ENCODE peak calls at places on chromosomes 13 and 19, in seven cellular contexts. One of them, this sample, is unnamed.

GRCh38 chr19:43474986-43475705 is 9.7 kb upstream of the LYPD3 start:
- DNase-seq in H9: peak
- DNase-seq in mesenchymal stem cell: peak
- DNase-seq in neuronal stem cell: peak
- DNase-seq in mesendoderm: peak
- DNase-seq in IMR-90: peak
- DNase-seq in H1: peak
- DNase-seq in this sample: peak

GRCh38 chr13:67052550-67053237 is 177.4 kb downstream of the PCDH9 start:
- DNase-seq in mesendoderm: peak
- DNase-seq in neuronal stem cell: no peak
- DNase-seq in mesenchymal stem cell: no peak
- DNase-seq in IMR-90: no peak
- DNase-seq in H9: no peak
- DNase-seq in H1: no peak
- DNase-seq in this sample: no peak

GRCh38 chr19:23512151-23512925 is 117.1 kb upstream of the ZNF91 start:
- DNase-seq in mesenchymal stem cell: no peak
- DNase-seq in neuronal stem cell: no peak
- DNase-seq in H1: no peak
- DNase-seq in mesendoderm: no peak
- DNase-seq in IMR-90: no peak
- DNase-seq in H9: no peak
- DNase-seq in this sample: peak

GRCh38 chr19:47719047-47719885 is 6.0 kb downstream of the EHD2 start:
- DNase-seq in H1: no peak
- DNase-seq in IMR-90: peak
- DNase-seq in H9: no peak
- DNase-seq in neuronal stem cell: no peak
- DNase-seq in mesenchymal stem cell: peak
- DNase-seq in mesendoderm: no peak
- DNase-seq in this sample: no peak

GRCh38 chr13:26062853-26063444 is 11.1 kb upstream of the SHISA2 start:
- DNase-seq in mesenchymal stem cell: peak
- DNase-seq in neuronal stem cell: peak
- DNase-seq in mesendoderm: peak
- DNase-seq in IMR-90: peak
- DNase-seq in H9: no peak
- DNase-seq in H1: no peak
- DNase-seq in this sample: peak

GRCh38 chr13:110034031-110034430 is 247.6 kb upstream of the IRS2 start:
- DNase-seq in neuronal stem cell: no peak
- DNase-seq in mesenchymal stem cell: no peak
- DNase-seq in mesendoderm: no peak
- DNase-seq in IMR-90: no peak
- DNase-seq in H1: no peak
- DNase-seq in H9: no peak
- DNase-seq in this sample: peak

GRCh38 chr19:1748115-1748702 is 5.1 kb upstream of the ONECUT3 start:
- DNase-seq in H1: no peak
- DNase-seq in mesenchymal stem cell: no peak
- DNase-seq in neuronal stem cell: no peak
- DNase-seq in H9: no peak
- DNase-seq in mesendoderm: no peak
- DNase-seq in IMR-90: no peak
- DNase-seq in this sample: no peak

GRCh38 chr19:50510700-50511068 is 307 bp downstream of the JOSD2 start:
- DNase-seq in H1: no peak
- DNase-seq in IMR-90: no peak
- DNase-seq in H9: no peak
- DNase-seq in mesendoderm: peak
- DNase-seq in mesenchymal stem cell: no peak
- DNase-seq in neuronal stem cell: no peak
- DNase-seq in this sample: no peak

GRCh38 chr13:79398915-79399314 is 7.1 kb downstream of the RBM26 start:
- DNase-seq in IMR-90: peak
- DNase-seq in H9: no peak
- DNase-seq in neuronal stem cell: no peak
- DNase-seq in H1: no peak
- DNase-seq in mesenchymal stem cell: no peak
- DNase-seq in mesendoderm: no peak
- DNase-seq in this sample: no peak

GRCh38 chr19:41868120-41868988 is 8.3 kb downstream of the RPS19 start:
- DNase-seq in H1: no peak
- DNase-seq in IMR-90: no peak
- DNase-seq in mesenchymal stem cell: no peak
- DNase-seq in neuronal stem cell: no peak
- DNase-seq in mesendoderm: no peak
- DNase-seq in H9: no peak
- DNase-seq in this sample: no peak

GRCh38 chr13:102877285-102877684 is 31.5 kb downstream of the ERCC5 start:
- DNase-seq in mesenchymal stem cell: peak
- DNase-seq in IMR-90: peak
- DNase-seq in neuronal stem cell: no peak
- DNase-seq in H9: no peak
- DNase-seq in H1: no peak
- DNase-seq in mesendoderm: peak
- DNase-seq in this sample: no peak

GRCh38 chr13:47417485-47417884 is 520.6 kb upstream of the HTR2A start:
- DNase-seq in H1: no peak
- DNase-seq in neuronal stem cell: no peak
- DNase-seq in H9: no peak
- DNase-seq in IMR-90: no peak
- DNase-seq in mesenchymal stem cell: no peak
- DNase-seq in mesendoderm: no peak
- DNase-seq in this sample: no peak

GRCh38 chr19:29699861-29700260 is 15.2 kb downstream of the C19orf12 start:
- DNase-seq in mesendoderm: no peak
- DNase-seq in H9: no peak
- DNase-seq in mesenchymal stem cell: no peak
- DNase-seq in neuronal stem cell: no peak
- DNase-seq in H1: no peak
- DNase-seq in IMR-90: no peak
- DNase-seq in this sample: no peak

GRCh38 chr13:24627864-24628418 is 52.3 kb upstream of the ATP12A start:
- DNase-seq in IMR-90: no peak
- DNase-seq in mesenchymal stem cell: no peak
- DNase-seq in mesendoderm: peak
- DNase-seq in H9: no peak
- DNase-seq in H1: no peak
- DNase-seq in neuronal stem cell: no peak
- DNase-seq in this sample: no peak

GRCh38 chr13:24631922-24632321 is 48.3 kb upstream of the ATP12A start:
- DNase-seq in H9: no peak
- DNase-seq in IMR-90: no peak
- DNase-seq in H1: no peak
- DNase-seq in mesenchymal stem cell: no peak
- DNase-seq in neuronal stem cell: no peak
- DNase-seq in mesendoderm: no peak
- DNase-seq in this sample: no peak

GRCh38 chr13:24630851-24631341 is 49.3 kb upstream of the ATP12A start:
- DNase-seq in H1: peak
- DNase-seq in mesenchymal stem cell: peak
- DNase-seq in mesendoderm: no peak
- DNase-seq in H9: no peak
- DNase-seq in IMR-90: peak
- DNase-seq in neuronal stem cell: peak
- DNase-seq in this sample: peak

GRCh38 chr13:24629320-24629719 is 50.9 kb upstream of the ATP12A start:
- DNase-seq in mesendoderm: no peak
- DNase-seq in neuronal stem cell: no peak
- DNase-seq in H1: no peak
- DNase-seq in IMR-90: no peak
- DNase-seq in H9: no peak
- DNase-seq in mesenchymal stem cell: peak
- DNase-seq in this sample: no peak

DNA sequence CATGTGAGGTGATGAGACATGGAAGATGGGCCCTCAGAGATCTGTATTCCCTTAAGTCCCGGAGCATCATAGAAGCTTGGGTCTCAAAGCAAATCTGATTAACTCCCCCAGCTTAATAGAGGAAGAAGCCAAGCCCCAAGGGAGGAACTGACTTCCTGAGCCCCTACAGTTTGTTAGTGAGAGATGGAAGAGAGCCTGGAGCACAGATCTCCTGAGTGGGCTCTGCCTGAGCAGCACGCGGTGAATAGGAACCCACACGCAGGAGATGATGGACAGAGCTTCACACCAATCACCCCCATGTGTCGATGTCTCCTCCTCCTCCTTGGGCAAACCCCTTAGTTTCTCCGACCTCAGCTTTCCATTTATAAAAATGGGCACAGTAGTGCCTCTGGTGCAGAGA is 50.1 kb upstream of the ATP12A start:
- DNase-seq in neuronal stem cell: no peak
- DNase-seq in mesendoderm: no peak
- DNase-seq in H1: no peak
- DNase-seq in IMR-90: no peak
- DNase-seq in H9: no peak
- DNase-seq in mesenchymal stem cell: no peak
- DNase-seq in this sample: no peak
- H3K27ac ChIP-seq in neuronal stem cell: no peak
- H3K27ac ChIP-seq in mesendoderm: no peak
- H3K27ac ChIP-seq in H1: no peak
- H3K27ac ChIP-seq in IMR-90: no peak
- H3K27ac ChIP-seq in H9: no peak
- H3K27ac ChIP-seq in mesenchymal stem cell: no peak
- H3K27ac ChIP-seq in this sample: no peak

DNA sequence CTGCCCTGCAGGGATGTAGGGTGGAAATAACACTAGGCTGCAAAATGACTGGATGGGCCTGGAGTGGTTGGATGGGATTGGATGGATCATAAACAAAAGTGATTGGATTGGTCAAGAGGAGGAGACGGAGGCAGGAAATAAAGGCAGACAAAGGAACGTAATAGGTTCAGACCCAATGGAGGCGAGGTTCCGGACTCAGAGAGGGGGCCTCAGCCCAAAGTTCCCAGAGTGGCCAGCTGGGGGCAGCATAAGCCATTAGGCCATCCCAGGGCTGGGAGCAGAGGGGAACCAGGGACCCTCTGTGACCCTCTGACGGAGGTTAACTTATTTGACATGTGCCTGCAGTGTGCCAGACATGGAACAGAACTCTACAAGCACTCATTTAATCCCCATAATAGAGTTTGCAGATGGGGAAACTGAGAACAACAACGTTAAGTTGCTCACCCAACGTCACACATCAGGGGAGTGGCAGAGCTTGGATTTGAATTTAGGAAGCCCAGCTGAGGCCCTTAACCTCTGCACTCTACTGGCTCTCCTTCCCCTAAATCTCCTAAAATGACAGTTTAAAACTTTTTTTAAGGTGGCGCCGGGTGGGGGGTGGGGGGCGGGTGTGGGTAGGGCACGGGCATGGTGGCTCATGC is 15.3 kb upstream of the MAP1S start:
- DNase-seq in mesenchymal stem cell: no peak
- DNase-seq in H9: peak
- DNase-seq in IMR-90: peak
- DNase-seq in H1: no peak
- DNase-seq in neuronal stem cell: no peak
- DNase-seq in mesendoderm: peak
- DNase-seq in this sample: peak
- H3K23ac ChIP-seq in mesenchymal stem cell: no peak
- H3K23ac ChIP-seq in H9: no peak
- H3K23ac ChIP-seq in IMR-90: no peak
- H3K23ac ChIP-seq in H1: no peak
- H3K23ac ChIP-seq in neuronal stem cell: no peak
- H3K23ac ChIP-seq in mesendoderm: no peak
- H3K23ac ChIP-seq in this sample: no peak

GRCh38 chr19:17220207-17220758 is 5.1 kb downstream of the USE1 start:
- DNase-seq in H1: no peak
- DNase-seq in H9: no peak
- DNase-seq in mesendoderm: no peak
- DNase-seq in IMR-90: peak
- DNase-seq in neuronal stem cell: no peak
- DNase-seq in mesenchymal stem cell: peak
- DNase-seq in this sample: peak
- H3K4me2 ChIP-seq in H1: no peak
- H3K4me2 ChIP-seq in H9: no peak
- H3K4me2 ChIP-seq in mesendoderm: no peak
- H3K4me2 ChIP-seq in IMR-90: no peak
- H3K4me2 ChIP-seq in neuronal stem cell: no peak
- H3K4me2 ChIP-seq in mesenchymal stem cell: no peak
- H3K4me2 ChIP-seq in this sample: no peak

GRCh38 chr13:39656325-39656677 is 839 bp downstream of the COG6 start:
- DNase-seq in mesenchymal stem cell: no peak
- DNase-seq in mesendoderm: peak
- DNase-seq in IMR-90: peak
- DNase-seq in neuronal stem cell: no peak
- DNase-seq in H1: no peak
- DNase-seq in H9: no peak
- DNase-seq in this sample: no peak

GRCh38 chr13:39655041-39655568 is 357 bp upstream of the COG6 start:
- DNase-seq in neuronal stem cell: peak
- DNase-seq in H1: no peak
- DNase-seq in IMR-90: no peak
- DNase-seq in mesenchymal stem cell: no peak
- DNase-seq in H9: no peak
- DNase-seq in mesendoderm: no peak
- DNase-seq in this sample: no peak

DNA sequence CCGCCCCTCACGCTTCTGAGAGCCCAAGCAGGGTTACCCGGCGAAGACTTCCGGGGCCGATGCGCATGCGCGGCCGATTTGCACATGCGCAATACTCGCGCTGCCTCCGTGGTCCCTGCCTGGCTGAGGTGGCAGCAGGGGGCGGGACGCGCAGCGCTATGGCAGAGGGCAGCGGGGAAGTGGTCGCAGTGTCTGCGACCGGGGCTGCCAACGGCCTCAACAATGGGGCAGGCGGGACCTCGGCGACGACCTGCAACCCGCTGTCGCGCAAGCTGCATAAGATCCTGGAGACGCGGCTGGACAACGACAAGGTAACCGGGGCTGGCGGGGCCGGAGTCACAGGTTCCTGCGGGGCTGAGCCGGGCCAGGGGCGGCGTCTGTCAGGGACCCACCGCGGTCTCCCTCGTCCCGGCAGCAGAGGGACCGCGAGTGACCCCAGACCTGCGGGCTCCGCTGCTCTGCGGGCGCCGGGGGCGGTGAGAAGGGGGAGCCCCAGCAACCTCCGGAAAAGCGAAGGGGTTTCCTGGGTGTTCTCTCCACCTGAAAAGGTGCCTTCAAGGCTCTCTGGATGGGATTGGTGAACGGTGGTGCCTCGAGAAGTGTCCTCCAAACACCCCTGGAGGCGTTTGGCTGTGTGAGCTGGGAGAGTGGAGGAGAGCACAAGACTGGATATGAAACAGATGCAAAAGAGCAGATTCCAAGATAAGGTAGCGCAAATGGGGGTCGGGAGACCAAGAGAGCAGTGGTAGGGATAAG is at the start of gene COG6:
- DNase-seq in H9: peak
- DNase-seq in H1: peak
- DNase-seq in mesenchymal stem cell: peak
- DNase-seq in IMR-90: peak
- DNase-seq in neuronal stem cell: peak
- DNase-seq in mesendoderm: peak
- DNase-seq in this sample: peak
- H3K27ac ChIP-seq in H9: no peak
- H3K27ac ChIP-seq in H1: no peak
- H3K27ac ChIP-seq in mesenchymal stem cell: no peak
- H3K27ac ChIP-seq in IMR-90: peak
- H3K27ac ChIP-seq in neuronal stem cell: no peak
- H3K27ac ChIP-seq in mesendoderm: no peak
- H3K27ac ChIP-seq in this sample: peak

This sample was measured in trophoblast cell.